ENCODE peak calls at places on chromosomes 2 and 18, in eight cellular contexts. P is left lung, J is AG09309, W is astrocyte of the spinal cord, L is AG04449, N is A549, O is body of pancreas, K is fibroblast of villous mesenchyme. X is an unnamed sample.
A peak's percentile ranks its signal among the peaks of the same experiment; 100 is the strongest.

GRCh38 chr2:174062934-174063333 is 97.8 kb upstream of the SP3 start:
- DNase-seq in P (no peak), J (no peak), W (no peak), L (no peak), N (no peak), O (no peak), K (no peak), X (no peak)

GRCh38 chr2:795245-796041 is 118.2 kb upstream of the TMEM18 start:
- DNase-seq in P (no peak), J (no peak), W (no peak), L (no peak), N (no peak), O (no peak), K (no peak), X (no peak)

GRCh38 chr2:236261452-236261851 is 2.8 kb downstream of the ASB18 start:
- DNase-seq in P (no peak), J (no peak), W (no peak), L (no peak), N (no peak), O (no peak), K (no peak), X (peak; percentile 17)

GRCh38 chr18:79317718-79318117 is 78.0 kb upstream of the NFATC1 start:
- DNase-seq in P (no peak), J (no peak), W (peak; percentile 8), L (no peak), N (no peak), O (no peak), K (no peak), X (no peak)

GRCh38 chr2:147782521-147782920 is 62.3 kb upstream of the ACVR2A start:
- DNase-seq in P (no peak), J (no peak), W (peak; percentile 76), L (no peak), N (no peak), O (no peak), K (peak; percentile 46), X (peak; percentile 58)

GRCh38 chr2:160932960-160933359 is 227.3 kb upstream of the TANK start:
- DNase-seq in P (no peak), J (no peak), W (no peak), L (no peak), N (peak; percentile 84), O (no peak), K (peak; percentile 90), X (no peak)

GRCh38 chr2:240557101-240557751 is 562 bp downstream of the ANKMY1 start:
- DNase-seq in P (peak; percentile 77), J (no peak), W (no peak), L (no peak), N (no peak), O (no peak), K (no peak), X (no peak)

GRCh38 chr2:239395524-239395923 is 5.3 kb downstream of the HDAC4 start:
- DNase-seq in P (no peak), J (no peak), W (no peak), L (no peak), N (no peak), O (no peak), K (no peak), X (no peak)

GRCh38 chr2:226791056-226791486 is 8.5 kb downstream of the IRS1 start:
- DNase-seq in P (peak; percentile 79), J (no peak), W (peak; percentile 76), L (no peak), N (no peak), O (peak; percentile 73), K (peak; percentile 82), X (no peak)

GRCh38 chr18:55102508-55102907 is 143.2 kb upstream of the CCDC68 start:
- DNase-seq in P (no peak), J (no peak), W (no peak), L (no peak), N (no peak), O (no peak), K (no peak), X (no peak)

GRCh38 chr18:10085405-10085804 is 171.6 kb downstream of the VAPA start:
- DNase-seq in P (no peak), J (no peak), W (peak; percentile 42), L (no peak), N (no peak), O (no peak), K (peak; percentile 61), X (no peak)

GRCh38 chr2:15665067-15665942 is 73.6 kb downstream of the DDX1 start:
- DNase-seq in P (peak; percentile 67), J (no peak), W (no peak), L (no peak), N (no peak), O (no peak), K (no peak), X (no peak)
- TF ChIP-seq CTCF in P (no peak), J (no peak), W (no peak), L (no peak), N (no peak), O (no peak), K (no peak), X (no peak)

DNA sequence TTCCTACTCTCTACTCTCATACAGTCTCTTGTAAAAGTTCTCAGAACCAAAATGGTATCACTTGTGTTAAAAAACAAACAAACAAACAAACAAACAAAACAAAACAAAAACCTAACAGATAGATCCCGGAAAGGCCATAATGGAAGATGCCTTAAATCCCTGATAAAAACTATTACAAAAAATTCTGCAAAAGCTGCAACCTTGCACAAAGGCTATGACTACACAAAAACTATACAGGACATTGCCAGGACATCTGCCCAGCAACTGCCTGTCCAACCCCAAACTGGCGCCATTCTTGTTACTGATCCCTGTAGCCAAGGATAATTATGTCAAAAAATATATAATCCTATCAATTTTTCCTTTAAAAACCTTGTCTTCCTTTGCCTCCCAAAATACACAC is 36.3 kb upstream of the LONRF2 start:
- DNase-seq in P (no peak), J (no peak), W (no peak), L (no peak), N (no peak), O (no peak), K (no peak), X (no peak)
- H3K4me3 ChIP-seq in P (no peak overlapping the region), J (no peak overlapping the region), W (no peak overlapping the region), L (no peak overlapping the region), N (no peak overlapping the region), O (no peak overlapping the region), K (no peak overlapping the region), X (no peak overlapping the region)

DNA sequence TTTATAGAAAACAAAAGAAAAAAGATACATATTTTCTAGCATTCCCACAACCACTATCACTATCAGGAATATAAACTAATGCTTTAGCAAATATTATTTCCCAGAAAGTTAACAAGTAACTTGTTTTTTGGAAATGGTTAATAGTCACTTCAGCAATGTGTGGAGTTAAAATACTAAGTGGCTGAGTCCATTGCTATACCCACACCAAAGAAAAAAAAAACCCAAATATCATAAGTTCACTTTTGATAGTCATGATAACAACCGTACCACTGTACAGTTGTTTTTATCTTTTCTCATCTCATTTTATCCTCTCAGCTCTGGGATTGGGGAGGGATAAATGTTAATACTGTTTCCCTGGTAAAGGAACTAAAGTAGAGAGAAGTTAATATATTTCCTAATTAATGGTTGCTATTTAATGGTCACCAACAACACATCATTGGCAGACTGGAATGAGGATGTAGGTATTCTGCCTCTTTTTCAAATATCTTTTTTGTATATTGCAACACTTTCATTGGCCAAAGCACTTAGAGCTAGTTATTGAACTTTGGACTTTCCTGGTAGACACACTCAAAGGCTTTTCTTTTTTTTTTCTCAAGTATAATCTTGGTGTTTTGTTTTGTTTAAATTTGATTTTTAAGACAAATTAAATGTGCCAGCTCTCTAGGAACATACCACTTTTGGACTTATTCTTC is 18.4 kb upstream of the KANSL1L start:
- DNase-seq in P (no peak), J (no peak), W (no peak), L (no peak), N (peak; percentile 6), O (no peak), K (no peak), X (no peak)
- TF ChIP-seq CTCF in P (no peak), J (no peak), W (no peak), L (no peak), N (no peak), O (no peak), K (no peak), X (no peak)

GRCh38 chr2:33477473-33478468 is 1.3 kb downstream of the RASGRP3 start:
- DNase-seq in P (peak; percentile 82), J (no peak), W (peak; percentile 42), L (no peak), N (no peak), O (peak; percentile 52), K (no peak), X (no peak)
- H3K4me3 ChIP-seq in P (peak overlapping the region; percentile 14), J (no peak overlapping the region), W (peak overlapping the region; percentile 20), L (no peak overlapping the region), N (no peak overlapping the region), O (no peak overlapping the region), K (no peak overlapping the region), X (no peak overlapping the region)

DNA sequence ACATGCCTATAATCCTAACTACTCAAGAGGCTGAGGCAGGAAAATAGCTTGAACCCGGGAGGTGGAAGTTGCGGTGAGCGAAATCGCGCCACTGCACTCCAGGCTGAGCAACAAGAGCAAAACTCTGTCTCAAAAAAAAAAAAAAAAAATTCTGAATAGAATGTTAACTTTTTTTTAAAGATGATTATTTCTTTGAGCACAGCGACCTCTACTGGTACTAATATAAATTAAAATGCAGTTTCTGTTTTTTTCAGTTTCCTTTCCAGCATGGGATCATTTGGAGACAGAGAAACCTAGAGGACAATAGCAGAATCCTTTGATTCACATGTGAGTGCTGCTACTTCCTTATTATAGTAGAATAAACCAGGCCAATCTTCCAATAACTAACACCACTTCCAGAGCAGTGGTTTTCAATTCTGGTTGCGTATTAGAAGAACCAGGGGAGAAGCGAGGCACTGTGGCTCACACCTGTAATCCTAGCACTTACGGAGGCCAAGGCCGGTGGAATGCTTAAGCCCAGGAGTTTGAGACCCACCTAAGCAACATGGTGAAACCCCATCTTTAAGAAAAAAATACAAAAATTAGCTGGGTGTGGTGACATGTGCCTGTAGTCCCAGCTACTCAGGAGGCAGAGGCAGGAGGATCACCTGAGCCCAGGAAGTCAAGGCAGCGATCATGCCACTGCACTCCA is 10.2 kb downstream of the SRSF7 start:
- DNase-seq in P (no peak), J (no peak), W (peak; percentile 58), L (no peak), N (peak; percentile 61), O (peak; percentile 38), K (peak; percentile 48), X (peak; percentile 31)
- TF ChIP-seq CTCF in P (peak; percentile 60), J (peak; percentile 30), W (peak; percentile 8), L (no peak), N (peak; percentile 80), O (peak; percentile 32), K (peak; percentile 44), X (peak; percentile 11)

DNA sequence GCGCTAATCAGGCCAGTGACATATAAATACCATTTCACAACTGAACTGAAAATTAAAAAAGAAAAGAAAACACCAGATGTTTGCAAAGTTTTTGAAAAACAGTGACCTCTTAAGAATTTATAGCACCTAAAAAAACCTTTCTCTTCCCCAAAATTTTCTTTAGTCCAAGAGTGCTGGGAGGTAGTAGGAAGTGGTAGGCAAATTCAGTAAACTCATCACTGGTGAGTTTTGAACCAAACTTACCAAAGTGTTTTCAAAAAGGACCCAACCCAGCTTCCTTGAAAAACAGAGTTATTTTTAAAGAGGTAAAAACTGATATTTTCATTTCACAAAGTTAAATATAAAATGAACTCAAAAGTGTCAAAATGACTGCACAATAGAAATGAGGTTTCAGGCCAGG is 90.4 kb downstream of the TMEM247 start:
- DNase-seq in P (no peak), J (no peak), W (no peak), L (no peak), N (no peak), O (no peak), K (peak; percentile 23), X (no peak)
- H3K4me3 ChIP-seq in P (no peak overlapping the region), J (no peak overlapping the region), W (no peak overlapping the region), L (no peak overlapping the region), N (no peak overlapping the region), O (no peak overlapping the region), K (no peak overlapping the region), X (no peak overlapping the region)